ENCODE peak calls at places on chromosomes 6 and 20, in eight cellular contexts. G is fibroblast of pulmonary artery, J is cardiac muscle cell, U is iris pigment epithelial cell, X is HFF-Myc, Z is epithelial cell of esophagus, P is MV-4-11, O is tibial artery. C is an unnamed sample.

GRCh38 chr20:59706106-59706693 is 101.9 kb downstream of the PHACTR3 start:
- DNase-seq in G (no peak), J (no peak), U (no peak), X (no peak), Z (no peak), P (no peak), O (no peak), C (no peak)

GRCh38 chr20:58722379-58722778 is 29.8 kb downstream of the NPEPL1 start:
- DNase-seq in G (no peak), J (no peak), U (no peak), X (no peak), Z (no peak), P (no peak), O (no peak), C (no peak)

GRCh38 chr6:11213305-11214106 is 19.0 kb downstream of the NEDD9 start:
- DNase-seq in G (peak), J (peak), U (no peak), X (no peak), Z (no peak), P (no peak), O (no peak), C (no peak)

GRCh38 chr6:113732384-113732966 is 124.7 kb upstream of the MARCKS start:
- DNase-seq in G (peak), J (peak), U (no peak), X (peak), Z (peak), P (no peak), O (no peak), C (no peak)

GRCh38 chr6:12422848-12423247 is 132.7 kb downstream of the EDN1 start:
- DNase-seq in G (no peak), J (no peak), U (no peak), X (no peak), Z (no peak), P (no peak), O (peak), C (no peak)

GRCh38 chr6:108960601-108961000 is 112.4 kb downstream of the ARMC2 start:
- DNase-seq in G (peak), J (peak), U (peak), X (no peak), Z (no peak), P (no peak), O (no peak), C (no peak)

GRCh38 chr6:24501914-24502313 is 7.1 kb downstream of the ALDH5A1 start:
- DNase-seq in G (no peak), J (no peak), U (no peak), X (no peak), Z (no peak), P (no peak), O (no peak), C (no peak)

GRCh38 chr6:112203577-112204349 is 50.6 kb downstream of the LAMA4 start:
- DNase-seq in G (peak), J (peak), U (peak), X (no peak), Z (peak), P (no peak), O (no peak), C (peak)

GRCh38 chr6:167829513-167829912 is 2.8 kb downstream of the AFDN start:
- DNase-seq in G (no peak), J (no peak), U (no peak), X (no peak), Z (no peak), P (no peak), O (no peak), C (no peak)

GRCh38 chr6:31791324-31792089 is 4.0 kb downstream of the VARS1 start:
- DNase-seq in G (peak), J (peak), U (peak), X (no peak), Z (peak), P (peak), O (no peak), C (peak)

GRCh38 chr6:47654255-47654654 is 44.1 kb upstream of the ADGRF4 start:
- DNase-seq in G (no peak), J (no peak), U (no peak), X (no peak), Z (peak), P (peak), O (no peak), C (no peak)

GRCh38 chr20:3115190-3116107 is 30.9 kb upstream of the AVP start:
- DNase-seq in G (peak), J (peak), U (peak), X (no peak), Z (peak), P (peak), O (no peak), C (peak)

GRCh38 chr20:45963059-45964011 is 8.7 kb downstream of the ZNF335 start:
- DNase-seq in G (peak), J (peak), U (peak), X (no peak), Z (peak), P (peak), O (peak), C (peak)

GRCh38 chr6:44227138-44227770 is 3.9 kb downstream of the SLC29A1 start:
- DNase-seq in G (no peak), J (no peak), U (no peak), X (no peak), Z (no peak), P (no peak), O (no peak), C (no peak)

GRCh38 chr6:150899231-150899630 is 33.7 kb downstream of the MTHFD1L start:
- DNase-seq in G (no peak), J (no peak), U (no peak), X (no peak), Z (no peak), P (no peak), O (no peak), C (no peak)

GRCh38 chr20:11333634-11334033 is 584.1 kb upstream of the BTBD3 start:
- DNase-seq in G (no peak), J (no peak), U (no peak), X (no peak), Z (no peak), P (no peak), O (no peak), C (no peak)

GRCh38 chr6:54020311-54020710 is 90.9 kb upstream of the MLIP start:
- DNase-seq in G (no peak), J (no peak), U (peak), X (peak), Z (no peak), P (no peak), O (no peak), C (no peak)

GRCh38 chr6:130020106-130020851 is 1.9 kb downstream of the L3MBTL3 start:
- DNase-seq in G (peak), J (peak), U (peak), X (no peak), Z (no peak), P (no peak), O (peak), C (no peak)

GRCh38 chr20:22333885-22334545 is 250.4 kb downstream of the FOXA2 start:
- DNase-seq in G (peak), J (peak), U (peak), X (peak), Z (peak), P (peak), O (peak), C (peak)

GRCh38 chr6:31963921-31964320 is 4.9 kb downstream of the SKIC2 start:
- DNase-seq in G (no peak), J (no peak), U (no peak), X (no peak), Z (no peak), P (no peak), O (no peak), C (no peak)

GRCh38 chr20:5480824-5481600 is 164.3 kb upstream of the PROKR2 start:
- DNase-seq in G (no peak), J (no peak), U (peak), X (no peak), Z (peak), P (no peak), O (no peak), C (no peak)

GRCh38 chr20:12592756-12593155 is 416.0 kb upstream of the SPTLC3 start:
- DNase-seq in G (no peak), J (no peak), U (no peak), X (no peak), Z (no peak), P (no peak), O (no peak), C (no peak)

GRCh38 chr6:4567141-4567540 is 209.1 kb upstream of the CDYL start:
- DNase-seq in G (peak), J (peak), U (peak), X (no peak), Z (peak), P (no peak), O (no peak), C (peak)

GRCh38 chr6:11876934-11877433 is 98.4 kb upstream of the ADTRP start:
- DNase-seq in G (no peak), J (no peak), U (no peak), X (no peak), Z (no peak), P (peak), O (no peak), C (no peak)

GRCh38 chr6:1267057-1267732 is 44.7 kb upstream of the FOXQ1 start:
- DNase-seq in G (no peak), J (no peak), U (peak), X (no peak), Z (peak), P (no peak), O (no peak), C (no peak)

GRCh38 chr6:153947817-153948447 is 91.1 kb upstream of the OPRM1 start:
- DNase-seq in G (peak), J (peak), U (peak), X (no peak), Z (peak), P (no peak), O (no peak), C (peak)

GRCh38 chr20:60095456-60095855 is 137.2 kb downstream of the CDH26 start:
- DNase-seq in G (no peak), J (peak), U (no peak), X (no peak), Z (no peak), P (no peak), O (no peak), C (peak)

GRCh38 chr6:4405609-4406212 is 270.3 kb upstream of the ECI2 start:
- DNase-seq in G (no peak), J (no peak), U (no peak), X (no peak), Z (no peak), P (no peak), O (no peak), C (no peak)

C was measured in brain microvascular endothelial cell.